ENCODE peak calls at places on chromosomes 13 and 19, in six cellular contexts. W is A549; B is stimulated activated CD4-positive, alpha-beta T cell treated with anti-CD3 and anti-CD28 coated beads, TNF-alpha, amount 100 ng/mL, for 4 hours; L is Daoy; P is activated CD4-positive, alpha-beta T cell treated with anti-CD3 and anti-CD28 coated beads for 24 hours; A is MV-4-11. X is an unnamed sample.

GRCh38 chr13:64414381-64414780 is 2815.8 kb downstream of the PCDH9 start:
- DNase-seq in W (no peak), B (no peak), L (no peak), P (no peak), A (no peak), X (no peak)

GRCh38 chr13:35851238-35851814 is 279.9 kb downstream of the DCLK1 start:
- DNase-seq in W (no peak), B (no peak), L (no peak), P (no peak), A (no peak), X (no peak)

GRCh38 chr13:112843392-112844250 is 125.4 kb upstream of the MCF2L start:
- DNase-seq in W (no peak), B (no peak), L (no peak), P (no peak), A (no peak), X (no peak)

GRCh38 chr13:78121001-78121400 is 202.4 kb upstream of the EDNRB start:
- DNase-seq in W (no peak), B (no peak), L (no peak), P (no peak), A (no peak), X (no peak)

GRCh38 chr13:110379905-110380341 is 72.8 kb downstream of the COL4A2 start:
- DNase-seq in W (peak; percentile 18), B (no peak), L (peak; percentile 68), P (no peak), A (no peak), X (no peak)

GRCh38 chr13:32902898-32903297 is 113.3 kb upstream of the KL start:
- DNase-seq in W (no peak), B (no peak), L (peak; percentile 65), P (no peak), A (no peak), X (no peak)

GRCh38 chr19:17757125-17757524 is 5.8 kb downstream of the FCHO1 start:
- DNase-seq in W (peak; percentile 52), B (no peak), L (peak; percentile 86), P (no peak), A (no peak), X (no peak)

GRCh38 chr19:16462757-16463250 is 9.0 kb downstream of the EPS15L1 start:
- DNase-seq in W (no peak), B (no peak), L (peak; percentile 65), P (no peak), A (peak; percentile 20), X (no peak)

GRCh38 chr13:108787709-108788394 is 158.4 kb downstream of the MYO16 start:
- DNase-seq in W (no peak), B (no peak), L (no peak), P (no peak), A (no peak), X (no peak)

GRCh38 chr19:6020166-6020967 is 42.4 kb upstream of the RANBP3 start:
- DNase-seq in W (no peak), B (no peak), L (no peak), P (no peak), A (peak; percentile 90), X (peak; percentile 68)

GRCh38 chr13:51025245-51025872 is 85.7 kb downstream of the C13orf42 start:
- DNase-seq in W (no peak), B (no peak), L (no peak), P (no peak), A (no peak), X (no peak)

X was measured in Kasumi-1.